ENCODE peak calls at places on chromosomes 7 and 10, in seven cellular contexts. N is H9, R is mesenchymal stem cell, A is H1, K is mesendoderm, E is neuronal stem cell, F is trophoblast cell. M is an unnamed sample.

GRCh38 chr7:114051871-114052324 is 133.1 kb upstream of the PPP1R3A start:
- DNase-seq in A (no peak), R (no peak), F (no peak), K (no peak), N (no peak), E (no peak), M (no peak)

GRCh38 chr7:27435461-27435860 is 192.9 kb downstream of the EVX1 start:
- DNase-seq in F (no peak), A (no peak), K (peak; percentile 24), R (peak; percentile 64), E (no peak), N (no peak), M (peak; percentile 67)

GRCh38 chr10:86355571-86356038 is 11.0 kb downstream of the GRID1 start:
- DNase-seq in N (no peak), R (no peak), K (no peak), A (no peak), E (no peak), F (no peak), M (no peak)

GRCh38 chr7:46744957-46745699 is 824.1 kb upstream of the IGFBP3 start:
- DNase-seq in F (no peak), A (no peak), N (no peak), R (no peak), E (no peak), K (no peak), M (no peak)

GRCh38 chr10:32105782-32106382 is 49.7 kb upstream of the KIF5B start:
- DNase-seq in N (no peak), E (no peak), A (no peak), K (no peak), R (no peak), F (no peak), M (no peak)

GRCh38 chr10:69451209-69451783 is at the start of gene TSPAN15:
- DNase-seq in E (peak; percentile 88), A (peak; percentile 91), F (peak; percentile 64), N (peak; percentile 97), R (peak; percentile 86), K (peak; percentile 95), M (peak; percentile 46)

GRCh38 chr10:73965890-73966768 is 31.8 kb upstream of the VCL start:
- DNase-seq in E (peak; percentile 91), K (peak; percentile 100), R (peak; percentile 100), A (peak; percentile 80), N (peak; percentile 98), F (peak; percentile 88), M (peak; percentile 99)

GRCh38 chr10:14087585-14087984 is 243.1 kb downstream of the FRMD4A start:
- DNase-seq in K (no peak), N (no peak), R (no peak), F (no peak), A (no peak), E (no peak), M (peak; percentile 55)

GRCh38 chr7:78691584-78691983 is 761.9 kb downstream of the MAGI2 start:
- DNase-seq in K (no peak), E (no peak), A (no peak), R (no peak), N (no peak), F (no peak), M (no peak)

GRCh38 chr7:74269757-74270277 is 15.6 kb upstream of the RFC2 start:
- DNase-seq in A (peak; percentile 86), K (peak; percentile 95), N (peak; percentile 90), R (peak; percentile 78), F (peak; percentile 40), E (peak; percentile 61), M (peak; percentile 74)

GRCh38 chr7:142908921-142909870 is 23.7 kb upstream of the TRPV6 start:
- DNase-seq in K (peak; percentile 62), R (no peak), F (no peak), N (peak; percentile 42), E (no peak), A (no peak), M (no peak)

GRCh38 chr10:26837139-26837538 is 23.6 kb downstream of the ABI1 start:
- DNase-seq in K (peak; percentile 16), A (no peak), N (no peak), E (no peak), F (no peak), R (no peak), M (no peak)

GRCh38 chr7:141441837-141442627 is 109.2 kb upstream of the AGK start:
- DNase-seq in E (no peak), R (no peak), A (no peak), F (no peak), N (no peak), K (no peak), M (no peak)

DNA sequence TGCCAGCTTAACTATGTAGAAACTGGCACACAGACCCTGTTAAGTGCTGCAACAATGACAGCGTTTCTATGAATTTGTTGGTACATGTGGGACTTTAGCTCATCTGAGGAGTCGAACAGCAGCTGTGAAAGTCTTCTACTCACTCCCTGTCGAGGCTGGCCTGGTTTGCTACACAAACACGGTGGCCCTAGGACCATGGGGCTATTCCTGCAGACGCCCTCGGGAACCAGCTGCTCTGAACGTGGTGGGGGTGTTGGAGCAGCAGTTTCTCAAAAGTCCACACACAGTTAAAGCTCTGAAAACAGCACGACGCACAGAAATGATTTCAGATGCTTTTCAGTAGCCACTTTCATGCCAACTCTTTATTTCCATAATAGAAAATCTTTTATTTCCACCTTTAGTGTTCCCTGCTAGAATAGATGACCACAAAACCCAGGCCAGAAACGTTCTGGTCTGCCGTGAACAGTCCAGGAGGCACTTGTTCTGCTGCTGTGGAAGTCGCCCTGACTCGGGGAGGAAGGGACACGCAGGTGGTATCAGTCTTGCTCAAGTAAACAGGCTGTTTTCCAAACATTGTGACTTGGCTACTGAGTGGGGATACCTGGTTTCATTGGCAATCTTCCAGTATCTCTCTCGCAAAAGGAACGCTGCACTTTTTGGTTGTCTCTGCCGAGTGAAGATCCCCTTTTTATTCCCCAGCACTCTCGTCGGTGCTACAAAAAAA is 21.5 kb downstream of the GUSB start:
- DNase-seq in F (no peak), N (no peak), E (no peak), A (no peak), K (no peak), R (no peak), M (no peak)
- H2BK120ac ChIP-seq in F (no peak overlapping the region), N (no peak overlapping the region), E (no peak overlapping the region), A (no peak overlapping the region), K (no peak overlapping the region), R (no peak overlapping the region), M (no peak overlapping the region)

GRCh38 chr10:107118866-107119265 is 45.6 kb downstream of the SORCS1 start:
- DNase-seq in N (no peak), F (no peak), R (no peak), K (no peak), E (no peak), A (no peak), M (no peak)
- H2BK120ac ChIP-seq in N (no peak overlapping the region), F (no peak overlapping the region), R (no peak overlapping the region), K (no peak overlapping the region), E (no peak overlapping the region), A (no peak overlapping the region), M (no peak overlapping the region)

DNA sequence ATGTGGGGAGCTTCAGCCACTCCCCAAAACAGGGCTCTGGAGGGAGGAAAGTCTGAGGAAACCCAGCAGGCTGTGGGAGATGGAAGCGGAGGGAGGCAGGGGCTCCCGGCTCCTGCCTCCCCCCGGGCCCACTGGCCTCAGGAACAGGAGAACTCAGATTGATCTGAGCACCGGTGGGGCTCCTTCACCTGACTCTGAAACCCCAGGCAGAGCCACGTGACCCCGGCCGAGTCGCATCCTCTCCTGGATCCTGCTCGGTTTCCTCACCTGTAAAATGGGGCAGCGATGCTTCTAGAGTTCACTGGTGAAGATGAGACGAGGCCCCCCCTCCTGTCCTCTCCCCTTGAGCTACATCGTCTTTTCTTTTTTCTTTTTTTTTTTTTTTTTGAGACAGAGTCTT is 33.6 kb downstream of the TCERG1L start:
- DNase-seq in F (no peak), K (no peak), A (no peak), N (no peak), E (no peak), R (no peak), M (no peak)
- H2BK120ac ChIP-seq in F (no peak overlapping the region), K (no peak overlapping the region), A (no peak overlapping the region), N (no peak overlapping the region), E (no peak overlapping the region), R (no peak overlapping the region), M (no peak overlapping the region)

DNA sequence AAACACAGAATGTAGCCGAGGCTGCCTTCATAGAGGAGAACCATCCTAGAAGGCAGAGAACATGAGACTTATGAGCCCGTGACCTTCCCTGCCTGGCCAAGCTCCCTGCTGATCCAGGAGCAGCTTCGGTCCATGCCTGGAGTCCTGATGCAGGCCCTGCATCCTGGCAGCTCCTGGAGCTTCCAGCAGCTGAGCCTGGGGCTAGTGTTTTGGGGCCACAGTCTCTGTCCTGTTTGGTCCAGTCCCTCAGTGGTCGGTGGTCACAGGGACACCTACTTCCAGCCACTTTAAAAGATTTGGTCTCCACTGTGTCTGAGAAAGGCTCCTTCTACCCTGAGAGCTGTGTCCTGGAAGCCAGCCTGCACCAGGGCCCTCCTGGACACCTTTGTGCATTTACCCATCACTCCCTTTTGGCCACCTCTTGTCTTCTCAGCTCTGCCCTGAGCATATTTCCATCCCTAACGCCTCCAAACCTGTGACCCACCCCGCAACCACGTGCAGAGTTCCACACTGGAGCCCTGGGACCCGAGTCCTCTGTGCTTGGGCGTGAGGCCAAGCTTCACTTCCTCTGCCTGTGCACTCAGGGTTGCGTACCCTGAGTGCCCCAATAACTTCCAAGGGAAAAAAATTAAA is 315.2 kb upstream of the ZNF32 start:
- DNase-seq in R (peak; percentile 23), E (no peak), N (no peak), A (peak; percentile 13), K (no peak), F (no peak), M (no peak)
- H2BK120ac ChIP-seq in R (peak overlapping the region; percentile 51), E (no peak overlapping the region), N (no peak overlapping the region), A (no peak overlapping the region), K (no peak overlapping the region), F (no peak overlapping the region), M (no peak overlapping the region)

DNA sequence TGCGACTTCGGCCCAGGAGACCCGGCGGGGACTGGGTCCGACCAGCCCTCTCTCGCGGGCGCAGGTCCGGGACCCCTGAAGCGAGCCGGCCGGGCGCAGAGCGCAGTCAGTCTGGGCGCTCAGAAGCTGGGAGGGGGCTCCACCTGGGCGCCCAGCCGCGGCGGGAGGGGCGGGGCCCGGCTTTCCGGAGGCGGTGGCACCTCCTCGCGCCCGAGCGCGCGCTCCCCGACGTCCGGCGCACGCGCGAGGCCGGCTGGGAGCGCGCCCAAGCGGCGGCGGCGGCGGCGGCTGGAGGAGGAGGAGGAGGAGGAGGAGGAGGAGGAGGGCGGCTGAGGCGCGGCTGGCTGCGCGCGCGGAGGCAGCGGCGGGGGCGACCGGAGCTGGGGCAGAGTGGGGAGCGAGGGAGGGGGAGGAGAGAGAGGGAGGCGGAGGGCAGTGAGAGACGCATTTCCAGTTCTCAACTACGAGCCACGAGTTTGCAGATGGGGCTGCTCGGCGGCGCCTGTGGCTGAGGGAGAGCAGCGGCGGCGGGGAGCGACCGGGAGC is at the start of gene PALS2:
- DNase-seq in F (peak; percentile 12), R (peak; percentile 77), K (peak; percentile 88), N (peak; percentile 84), A (peak; percentile 87), E (peak; percentile 78), M (peak; percentile 58)
- H2BK120ac ChIP-seq in F (peak within 1 kb of the TSS; percentile 63), R (peak within 1 kb of the TSS; percentile 84), K (peak within 1 kb of the TSS; percentile 84), N (peak within 1 kb of the TSS; percentile 83), A (peak within 1 kb of the TSS; percentile 11), E (no peak within 1 kb of the TSS), M (peak within 1 kb of the TSS; percentile 2)

GRCh38 chr10:102401322-102401614 is 5.8 kb downstream of the NFKB2 start:
- DNase-seq in A (no peak), F (no peak), K (no peak), R (no peak), N (no peak), E (no peak), M (no peak)
- H2BK120ac ChIP-seq in A (no peak overlapping the region), F (peak overlapping the region; percentile 78), K (no peak overlapping the region), R (no peak overlapping the region), N (no peak overlapping the region), E (no peak overlapping the region), M (no peak overlapping the region)

GRCh38 chr7:66837661-66838060 is 83.4 kb upstream of the TMEM248 start:
- DNase-seq in A (no peak), R (no peak), E (no peak), F (no peak), N (no peak), K (no peak), M (no peak)
- H2BK120ac ChIP-seq in A (no peak overlapping the region), R (no peak overlapping the region), E (no peak overlapping the region), F (no peak overlapping the region), N (no peak overlapping the region), K (no peak overlapping the region), M (no peak overlapping the region)